ENCODE peak calls at places on chromosomes 2 and 18, in seven cellular contexts. R is tibial nerve, A is Peyer's patch, N is right atrium auricular region, X is mammary epithelial cell, B is thoracic aorta, G is AG04449. Z is an unnamed sample.

GRCh38 chr2:16151281-16151570 is 210.9 kb downstream of the MYCN start:
- DNase-seq in G (no peak), B (no peak), R (no peak), A (no peak), X (no peak), N (no peak), Z (no peak)

GRCh38 chr2:44680424-44680971 is 261.0 kb upstream of the SIX3 start:
- DNase-seq in A (no peak), R (no peak), G (no peak), B (no peak), X (no peak), N (no peak), Z (no peak)

GRCh38 chr18:57748770-57749603 is 54.1 kb downstream of the ATP8B1 start:
- DNase-seq in N (no peak), B (no peak), R (no peak), A (no peak), G (no peak), X (peak), Z (no peak)

GRCh38 chr2:105888625-105889024 is 143.9 kb downstream of the NCK2 start:
- DNase-seq in R (no peak), B (no peak), N (no peak), A (no peak), G (no peak), X (no peak), Z (no peak)

GRCh38 chr2:237159006-237159897 is 73.6 kb downstream of the COPS8 start:
- DNase-seq in X (no peak), G (no peak), A (no peak), B (no peak), N (no peak), R (no peak), Z (no peak)

GRCh38 chr2:56299166-56299806 is 115.5 kb downstream of the CCDC85A start:
- DNase-seq in X (no peak), A (no peak), N (no peak), G (no peak), B (no peak), R (no peak), Z (no peak)

GRCh38 chr2:236887519-236887918 is 198.2 kb upstream of the COPS8 start:
- DNase-seq in N (peak), R (no peak), X (no peak), A (no peak), G (no peak), B (peak), Z (no peak)

GRCh38 chr2:218282173-218282991 is 9.9 kb downstream of the TMBIM1 start:
- DNase-seq in N (no peak), A (no peak), G (no peak), B (peak), X (peak), R (no peak), Z (no peak)

GRCh38 chr2:233852056-233852455 is 2.3 kb downstream of the HJURP start:
- DNase-seq in A (no peak), B (no peak), R (no peak), G (no peak), N (no peak), X (no peak), Z (no peak)

GRCh38 chr2:200177971-200178911 is 128.3 kb upstream of the SPATS2L start:
- DNase-seq in X (no peak), G (no peak), N (no peak), R (peak), A (no peak), B (no peak), Z (no peak)

GRCh38 chr2:149205143-149205542 is 125.2 kb upstream of the LYPD6 start:
- DNase-seq in N (no peak), R (no peak), X (no peak), G (no peak), B (no peak), A (no peak), Z (no peak)

GRCh38 chr18:12291161-12291560 is 16.9 kb upstream of the TUBB6 start:
- DNase-seq in X (no peak), R (no peak), G (no peak), A (no peak), B (no peak), N (no peak), Z (no peak)

GRCh38 chr18:9839211-9839610 is 46.6 kb upstream of the TXNDC2 start:
- DNase-seq in N (no peak), X (no peak), B (no peak), G (no peak), R (no peak), A (no peak), Z (no peak)

GRCh38 chr18:25493401-25493800 is 141.4 kb upstream of the ZNF521 start:
- DNase-seq in A (no peak), G (no peak), B (no peak), R (no peak), N (no peak), X (no peak), Z (no peak)

GRCh38 chr2:46042711-46043110 is 254.5 kb upstream of the EPAS1 start:
- DNase-seq in A (no peak), X (no peak), R (no peak), G (no peak), B (no peak), N (no peak), Z (no peak)
- TF ChIP-seq CTCF in A (no peak), X (no peak), R (no peak), G (no peak), B (no peak), N (no peak), Z (no peak)

GRCh38 chr18:63887424-63887823 is at the start of gene SERPINB2:
- DNase-seq in R (no peak), X (peak), N (no peak), A (no peak), B (no peak), G (no peak), Z (no peak)
- H3K4me3 ChIP-seq in R (no peak), X (no peak), N (no peak), A (no peak), B (no peak), G (no peak), Z (no peak)

DNA sequence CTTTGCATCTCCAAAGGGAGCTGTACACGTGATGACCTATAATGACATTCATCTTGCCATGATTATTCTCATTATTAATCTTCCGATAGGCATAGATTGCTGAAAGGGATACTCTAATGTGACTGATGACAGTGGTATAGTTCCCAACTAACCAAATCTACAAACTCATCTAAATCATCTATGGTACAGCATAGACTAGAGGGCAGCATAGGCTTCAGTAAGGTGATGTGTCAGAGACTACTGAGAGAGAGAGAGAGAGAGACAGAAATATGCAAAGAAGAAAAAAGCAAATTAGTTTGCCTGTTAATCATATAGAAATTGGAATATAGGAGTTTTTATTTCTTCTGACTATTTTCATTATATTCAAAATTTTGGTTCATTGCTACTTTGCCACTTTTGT is 89.3 kb downstream of the CSRNP3 start:
- DNase-seq in G (no peak), A (no peak), N (no peak), X (no peak), R (no peak), B (no peak), Z (no peak)
- TF ChIP-seq CTCF in G (no peak), A (no peak), N (no peak), X (no peak), R (no peak), B (no peak), Z (no peak)

GRCh38 chr2:159892990-159893389 is 95.0 kb upstream of the CD302 start:
- DNase-seq in A (no peak), X (no peak), B (no peak), G (no peak), R (no peak), N (no peak), Z (no peak)
- H3K4me3 ChIP-seq in A (no peak), X (no peak), B (no peak), G (no peak), R (no peak), N (no peak), Z (no peak)

DNA sequence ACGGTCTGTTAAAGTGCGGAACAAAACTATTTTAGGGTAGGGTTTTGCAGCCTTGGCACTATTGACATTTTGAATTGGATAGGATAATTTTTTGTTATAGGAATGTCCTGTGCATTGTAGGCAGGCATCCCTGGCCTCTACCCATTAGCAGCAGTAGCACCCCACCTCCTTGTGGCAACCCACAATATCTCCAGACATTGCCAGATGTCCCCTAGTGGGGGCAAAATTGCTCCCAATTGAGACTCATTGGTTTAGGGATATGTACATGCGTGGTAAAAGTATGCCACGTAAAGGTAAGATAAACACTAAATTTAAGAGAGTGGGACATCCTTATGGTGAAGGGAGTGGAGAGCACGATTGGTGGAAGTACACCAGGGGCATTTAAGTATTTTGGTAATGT is 4.6 kb downstream of the MIB1 start:
- DNase-seq in G (no peak), R (no peak), A (no peak), X (no peak), N (no peak), B (no peak), Z (no peak)
- TF ChIP-seq CTCF in G (no peak), R (no peak), A (no peak), X (no peak), N (no peak), B (no peak), Z (no peak)

GRCh38 chr2:73292906-73293533 is 328 bp downstream of the EGR4 start:
- DNase-seq in A (no peak), X (no peak), B (no peak), G (no peak), N (no peak), R (no peak), Z (peak)
- H3K4me3 ChIP-seq in A (peak), X (peak), B (peak), G (peak), N (peak), R (peak), Z (peak)

Z was measured in left lung.